ENCODE peak calls at places on chromosomes 5 and 9, in eight cellular contexts. X, Y, Z, P, J, S, N and K are unnamed samples.

GRCh38 chr5:177290816-177291596 is 12.5 kb downstream of the RAB24 start:
- DNase-seq in X (no peak), Y (no peak), Z (no peak), P (no peak), J (no peak), S (no peak), N (no peak), K (no peak)

GRCh38 chr9:71676460-71676859 is 91.9 kb downstream of the CEMIP2 start:
- DNase-seq in X (no peak), Y (no peak), Z (no peak), P (no peak), J (no peak), S (no peak), N (no peak), K (no peak)

GRCh38 chr9:37486616-37487544 is 1.1 kb downstream of the POLR1E start:
- DNase-seq in X (no peak), Y (peak), Z (peak), P (peak), J (peak), S (peak), N (no peak), K (no peak)

GRCh38 chr5:151720195-151720594 is 33.5 kb upstream of the SPARC start:
- DNase-seq in X (no peak), Y (peak), Z (no peak), P (no peak), J (no peak), S (no peak), N (no peak), K (no peak)

GRCh38 chr9:110835404-110835803 is 166.8 kb downstream of the MUSK start:
- DNase-seq in X (no peak), Y (no peak), Z (peak), P (peak), J (no peak), S (no peak), N (no peak), K (no peak)

GRCh38 chr9:92807757-92808725 is 43.4 kb upstream of the BICD2 start:
- DNase-seq in X (peak), Y (no peak), Z (no peak), P (no peak), J (no peak), S (peak), N (peak), K (peak)

GRCh38 chr5:169650701-169651331 is 13.7 kb downstream of the DOCK2 start:
- DNase-seq in X (no peak), Y (no peak), Z (peak), P (peak), J (peak), S (no peak), N (no peak), K (no peak)

GRCh38 chr5:134029156-134029555 is 24.4 kb upstream of the VDAC1 start:
- DNase-seq in X (no peak), Y (no peak), Z (peak), P (peak), J (no peak), S (no peak), N (no peak), K (no peak)

GRCh38 chr5:122981846-122982245 is 54.7 kb downstream of the PPIC start:
- DNase-seq in X (no peak), Y (no peak), Z (no peak), P (no peak), J (no peak), S (no peak), N (no peak), K (no peak)

GRCh38 chr5:150645070-150645700 is 4.7 kb downstream of the SYNPO start:
- DNase-seq in X (no peak), Y (no peak), Z (peak), P (peak), J (no peak), S (peak), N (peak), K (no peak)

GRCh38 chr9:110842169-110842568 is 173.6 kb downstream of the MUSK start:
- DNase-seq in X (no peak), Y (no peak), Z (peak), P (no peak), J (no peak), S (peak), N (no peak), K (peak)

GRCh38 chr5:143557061-143557818 is 153.8 kb upstream of the NR3C1 start:
- DNase-seq in X (peak), Y (no peak), Z (peak), P (peak), J (no peak), S (peak), N (peak), K (no peak)

GRCh38 chr9:76044420-76044819 is 153.9 kb downstream of the PCSK5 start:
- DNase-seq in X (no peak), Y (no peak), Z (peak), P (peak), J (no peak), S (no peak), N (no peak), K (no peak)

GRCh38 chr9:9920425-9920824 is 692.4 kb downstream of the PTPRD start:
- DNase-seq in X (peak), Y (peak), Z (no peak), P (no peak), J (no peak), S (no peak), N (peak), K (no peak)

GRCh38 chr9:35645736-35646582 is 4.8 kb downstream of the SIT1 start:
- DNase-seq in X (peak), Y (peak), Z (peak), P (peak), J (peak), S (peak), N (no peak), K (peak)

GRCh38 chr5:181259974-181260719 is 796 bp downstream of the TRIM52 start:
- DNase-seq in X (no peak), Y (no peak), Z (no peak), P (no peak), J (no peak), S (no peak), N (no peak), K (peak)

GRCh38 chr9:1946506-1946905 is 68.6 kb upstream of the SMARCA2 start:
- DNase-seq in X (peak), Y (no peak), Z (no peak), P (peak), J (no peak), S (no peak), N (no peak), K (no peak)

GRCh38 chr5:34539183-34539582 is 116.9 kb upstream of the RAI14 start:
- DNase-seq in X (no peak), Y (no peak), Z (no peak), P (no peak), J (no peak), S (no peak), N (no peak), K (no peak)

GRCh38 chr5:39498247-39498952 is 73.6 kb upstream of the DAB2 start:
- DNase-seq in X (no peak), Y (peak), Z (peak), P (peak), J (peak), S (no peak), N (no peak), K (no peak)

GRCh38 chr5:80034962-80035821 is at the start of gene THBS4:
- DNase-seq in X (peak), Y (no peak), Z (no peak), P (no peak), J (no peak), S (no peak), N (no peak), K (peak)

GRCh38 chr5:65127181-65127901 is 354.4 kb downstream of the ADAMTS6 start:
- DNase-seq in X (no peak), Y (no peak), Z (peak), P (peak), J (no peak), S (no peak), N (peak), K (no peak)

GRCh38 chr5:5360878-5361520 is 61.5 kb upstream of the ICE1 start:
- DNase-seq in X (no peak), Y (no peak), Z (no peak), P (no peak), J (no peak), S (peak), N (no peak), K (no peak)

GRCh38 chr5:133794771-133795391 is 173.5 kb downstream of the C5orf15 start:
- DNase-seq in X (no peak), Y (no peak), Z (no peak), P (no peak), J (no peak), S (peak), N (no peak), K (peak)

GRCh38 chr5:55997742-55998351 is 3.1 kb upstream of the IL6ST start:
- DNase-seq in X (no peak), Y (no peak), Z (peak), P (no peak), J (no peak), S (no peak), N (no peak), K (no peak)

GRCh38 chr5:1323803-1324173 is 21.1 kb downstream of the CLPTM1L start:
- DNase-seq in X (no peak), Y (no peak), Z (no peak), P (no peak), J (no peak), S (no peak), N (no peak), K (peak)

GRCh38 chr5:174282391-174282790 is 236.9 kb downstream of the NSG2 start:
- DNase-seq in X (no peak), Y (no peak), Z (no peak), P (no peak), J (no peak), S (no peak), N (no peak), K (no peak)

GRCh38 chr5:63794296-63794695 is 167.9 kb downstream of the HTR1A start:
- DNase-seq in X (peak), Y (no peak), Z (no peak), P (no peak), J (no peak), S (no peak), N (no peak), K (no peak)

GRCh38 chr9:18543406-18543965 is 69.5 kb downstream of the ADAMTSL1 start:
- DNase-seq in X (no peak), Y (no peak), Z (peak), P (peak), J (no peak), S (no peak), N (no peak), K (no peak)

GRCh38 chr9:124504530-124505005 is 2.6 kb downstream of the NR5A1 start:
- DNase-seq in X (no peak), Y (no peak), Z (no peak), P (no peak), J (no peak), S (no peak), N (no peak), K (no peak)

GRCh38 chr5:103743455-103743854 is 180.9 kb upstream of the NUDT12 start:
- DNase-seq in X (no peak), Y (no peak), Z (no peak), P (no peak), J (no peak), S (no peak), N (no peak), K (no peak)

GRCh38 chr9:26670052-26670640 is 222.5 kb downstream of the CAAP1 start:
- DNase-seq in X (no peak), Y (no peak), Z (no peak), P (no peak), J (no peak), S (no peak), N (no peak), K (no peak)

GRCh38 chr5:168607946-168608345 is 28.8 kb upstream of the PANK3 start:
- DNase-seq in X (no peak), Y (no peak), Z (no peak), P (no peak), J (no peak), S (no peak), N (no peak), K (no peak)

GRCh38 chr5:172410160-172410559 is 44.2 kb downstream of the SH3PXD2B start:
- DNase-seq in X (no peak), Y (peak), Z (peak), P (peak), J (peak), S (no peak), N (no peak), K (no peak)

GRCh38 chr5:134600600-134600999 is 32.0 kb downstream of the SAR1B start:
- DNase-seq in X (no peak), Y (no peak), Z (peak), P (peak), J (no peak), S (no peak), N (no peak), K (no peak)

GRCh38 chr5:137660349-137660817 is 75.5 kb downstream of the KLHL3 start:
- DNase-seq in X (peak), Y (peak), Z (peak), P (peak), J (peak), S (peak), N (peak), K (peak)

GRCh38 chr5:124744170-124744911 is 2.1 kb downstream of the ZNF608 start:
- DNase-seq in X (no peak), Y (no peak), Z (no peak), P (peak), J (no peak), S (peak), N (peak), K (no peak)